ENCODE peak calls at places on chromosomes 13 and 19, in seven cellular contexts. G is fibroblast of lung, J is uterus, N is HCT116, M is tibial nerve, Z is A673, K is aorta. V is an unnamed sample.
A peak's percentile ranks its signal among the peaks of the same experiment; 100 is the strongest.

GRCh38 chr19:44587863-44588752 is 25.3 kb upstream of the IGSF23 start:
- DNase-seq in G (peak; percentile 95), J (no peak), N (peak; percentile 78), M (no peak), Z (peak; percentile 68), K (no peak), V (peak; percentile 96)

GRCh38 chr13:106475852-106476251 is 59.6 kb downstream of the EFNB2 start:
- DNase-seq in G (peak; percentile 23), J (no peak), N (no peak), M (no peak), Z (no peak), K (no peak), V (no peak)

GRCh38 chr13:74413482-74413881 is 279.3 kb upstream of the KLF12 start:
- DNase-seq in G (no peak), J (no peak), N (no peak), M (no peak), Z (no peak), K (no peak), V (no peak)

GRCh38 chr19:19061491-19061890 is 2.3 kb upstream of the SLC25A42 start:
- DNase-seq in G (no peak), J (no peak), N (no peak), M (no peak), Z (no peak), K (no peak), V (no peak)

GRCh38 chr19:10520652-10521318 is 3.5 kb upstream of the S1PR5 start:
- DNase-seq in G (no peak), J (no peak), N (no peak), M (no peak), Z (no peak), K (no peak), V (no peak)

GRCh38 chr19:46635920-46636761 is at the start of gene GNG8:
- DNase-seq in G (no peak), J (no peak), N (no peak), M (no peak), Z (no peak), K (no peak), V (no peak)

GRCh38 chr19:1097810-1098176 is 2.6 kb upstream of the POLR2E start:
- DNase-seq in G (no peak), J (no peak), N (no peak), M (no peak), Z (no peak), K (no peak), V (no peak)

GRCh38 chr13:26469602-26470001 is 87.9 kb upstream of the WASF3 start:
- DNase-seq in G (no peak), J (no peak), N (no peak), M (no peak), Z (no peak), K (no peak), V (no peak)

GRCh38 chr19:53019684-53020083 is 6.0 kb downstream of the ERVV-1 start:
- DNase-seq in G (no peak), J (no peak), N (peak; percentile 3), M (no peak), Z (no peak), K (no peak), V (no peak)

GRCh38 chr19:5403968-5404640 is 51.1 kb upstream of the ZNRF4 start:
- DNase-seq in G (peak; percentile 79), J (peak; percentile 45), N (peak; percentile 54), M (peak; percentile 36), Z (peak; percentile 93), K (peak; percentile 92), V (peak; percentile 93)

GRCh38 chr19:18479964-18480723 is 41.7 kb downstream of the ELL start:
- DNase-seq in G (peak; percentile 66), J (peak; percentile 83), N (no peak), M (peak; percentile 72), Z (no peak), K (peak; percentile 88), V (peak; percentile 72)

GRCh38 chr13:85148009-85148408 is 651.2 kb downstream of the SLITRK6 start:
- DNase-seq in G (peak; percentile 7), J (no peak), N (no peak), M (no peak), Z (peak; percentile 86), K (no peak), V (peak; percentile 17)

GRCh38 chr13:47025791-47026419 is 129.1 kb upstream of the HTR2A start:
- DNase-seq in G (peak; percentile 75), J (no peak), N (no peak), M (no peak), Z (no peak), K (no peak), V (no peak)

DNA sequence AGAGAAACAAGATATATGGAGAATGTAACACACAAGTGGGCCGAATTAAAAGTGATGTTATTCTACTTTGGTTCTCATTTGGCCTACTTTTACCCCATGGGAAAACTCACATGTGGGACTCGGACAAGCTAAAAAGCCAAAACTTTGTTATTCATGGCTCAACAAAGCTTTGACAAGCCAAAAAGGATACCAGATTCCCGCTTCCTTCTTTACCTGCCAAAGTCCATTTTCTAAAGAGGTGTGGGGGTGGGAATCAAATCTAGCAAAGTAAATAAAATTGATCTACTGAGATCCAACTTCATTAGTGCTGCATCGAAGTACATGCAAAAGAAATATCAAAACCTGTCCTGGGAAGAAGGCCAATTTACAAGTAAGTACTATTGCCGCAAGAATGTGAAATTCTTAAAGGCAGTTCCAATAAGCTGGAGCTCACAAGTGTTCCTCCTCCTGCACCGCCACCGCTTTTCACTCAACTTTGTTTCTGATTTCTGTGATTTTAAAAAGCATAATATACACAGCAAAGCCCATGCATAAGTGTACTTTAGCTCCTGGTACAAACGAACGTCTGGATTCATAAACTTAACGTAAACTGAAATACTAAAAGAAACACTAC is 1.1 kb downstream of the LNX2 start:
- DNase-seq in G (peak; percentile 76), J (no peak), N (no peak), M (no peak), Z (no peak), K (no peak), V (peak; percentile 62)
- H3K4me3 ChIP-seq in G (peak overlapping the region; percentile 84), J (peak overlapping the region; percentile 66), N (peak overlapping the region; percentile 85), M (peak overlapping the region; percentile 92), Z (peak overlapping the region; percentile 96), K (peak overlapping the region; percentile 68), V (peak overlapping the region; percentile 98)

GRCh38 chr13:114259374-114259773 is 22.0 kb upstream of the UPF3A start:
- DNase-seq in G (no peak), J (no peak), N (no peak), M (no peak), Z (no peak), K (no peak), V (no peak)
- H3K4me1 ChIP-seq in G (no peaks in the 10 kb centered on the region), J (no peaks in the 10 kb centered on the region), N (no peaks in the 10 kb centered on the region), M (no peaks in the 10 kb centered on the region), Z (no peaks in the 10 kb centered on the region), K (no peaks in the 10 kb centered on the region), V (peaks cover 9% of the 10 kb centered on the region)

GRCh38 chr19:12828494-12828893 is 5.9 kb downstream of the RTBDN start:
- DNase-seq in G (no peak), J (no peak), N (no peak), M (no peak), Z (peak; percentile 76), K (no peak), V (no peak)
- H3K27me3 ChIP-seq in G (peaks cover 10% of the 10 kb centered on the region), J (peaks cover 28% of the 10 kb centered on the region), N (no peaks in the 10 kb centered on the region), M (peaks cover 99% of the 10 kb centered on the region), Z (no peaks in the 10 kb centered on the region), K (no peaks in the 10 kb centered on the region), V (peaks cover 41% of the 10 kb centered on the region)

GRCh38 chr19:3046621-3047306 is 15.5 kb downstream of the TLE5 start:
- DNase-seq in G (no peak), J (peak; percentile 75), N (no peak), M (no peak), Z (peak; percentile 72), K (no peak), V (peak; percentile 26)
- H3K4me3 ChIP-seq in G (no peak overlapping the region), J (peak overlapping the region; percentile 31), N (no peak overlapping the region), M (peak overlapping the region; percentile 56), Z (peak overlapping the region; percentile 47), K (peak overlapping the region; percentile 19), V (no peak overlapping the region)

GRCh38 chr13:99741979-99742378 is 229.6 kb downstream of the ZIC5 start:
- DNase-seq in G (no peak), J (no peak), N (no peak), M (no peak), Z (no peak), K (no peak), V (no peak)
- H3K4me1 ChIP-seq in G (no peaks in the 10 kb centered on the region), J (no peaks in the 10 kb centered on the region), N (no peaks in the 10 kb centered on the region), M (peaks cover 17% of the 10 kb centered on the region), Z (peaks cover 18% of the 10 kb centered on the region), K (no peaks in the 10 kb centered on the region), V (no peaks in the 10 kb centered on the region)

DNA sequence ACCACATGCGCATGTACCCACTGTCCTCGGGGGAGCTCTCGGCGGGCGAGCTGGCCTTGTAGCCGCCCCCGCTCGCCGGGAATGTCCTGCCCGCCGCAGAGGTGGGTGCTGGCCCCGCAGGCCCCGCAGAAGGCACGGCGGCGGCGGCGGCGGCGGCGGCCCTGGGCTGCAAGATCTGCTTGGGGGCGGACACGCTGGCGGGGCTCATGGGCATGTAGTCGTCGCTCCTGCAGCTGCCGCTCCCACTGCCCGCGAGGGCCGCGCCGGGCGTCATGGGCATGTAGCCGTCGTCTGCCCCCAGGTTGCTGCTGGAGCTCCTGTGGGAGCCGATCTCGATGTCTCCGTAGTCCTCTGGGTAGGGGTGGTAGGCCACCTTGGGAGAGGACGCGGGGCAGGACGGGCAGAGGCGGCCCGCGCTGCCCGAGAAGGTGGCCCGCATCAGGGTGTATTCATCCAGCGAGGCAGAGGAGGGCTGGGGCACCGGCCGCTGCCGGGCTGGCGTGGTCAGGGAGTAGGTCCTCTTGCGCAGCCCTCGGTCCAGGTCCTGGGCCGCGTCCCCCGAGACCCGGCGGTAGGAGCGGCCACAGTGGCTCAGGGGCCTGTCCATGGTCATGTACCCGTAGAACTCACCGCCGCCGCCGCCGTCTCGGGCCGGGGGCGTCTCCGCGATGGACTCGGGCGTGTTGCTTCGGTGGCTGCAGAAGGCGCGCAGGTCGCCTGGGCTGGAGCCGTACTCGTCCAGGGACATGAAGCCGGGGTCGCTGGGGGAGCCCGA is 2.4 kb downstream of the IRS2 start:
- DNase-seq in G (no peak), J (peak; percentile 17), N (no peak), M (no peak), Z (peak; percentile 71), K (no peak), V (no peak)
- H3K27me3 ChIP-seq in G (no peaks in the 10 kb centered on the region), J (no peaks in the 10 kb centered on the region), N (no peaks in the 10 kb centered on the region), M (no peaks in the 10 kb centered on the region), Z (no peaks in the 10 kb centered on the region), K (no peaks in the 10 kb centered on the region), V (no peaks in the 10 kb centered on the region)

DNA sequence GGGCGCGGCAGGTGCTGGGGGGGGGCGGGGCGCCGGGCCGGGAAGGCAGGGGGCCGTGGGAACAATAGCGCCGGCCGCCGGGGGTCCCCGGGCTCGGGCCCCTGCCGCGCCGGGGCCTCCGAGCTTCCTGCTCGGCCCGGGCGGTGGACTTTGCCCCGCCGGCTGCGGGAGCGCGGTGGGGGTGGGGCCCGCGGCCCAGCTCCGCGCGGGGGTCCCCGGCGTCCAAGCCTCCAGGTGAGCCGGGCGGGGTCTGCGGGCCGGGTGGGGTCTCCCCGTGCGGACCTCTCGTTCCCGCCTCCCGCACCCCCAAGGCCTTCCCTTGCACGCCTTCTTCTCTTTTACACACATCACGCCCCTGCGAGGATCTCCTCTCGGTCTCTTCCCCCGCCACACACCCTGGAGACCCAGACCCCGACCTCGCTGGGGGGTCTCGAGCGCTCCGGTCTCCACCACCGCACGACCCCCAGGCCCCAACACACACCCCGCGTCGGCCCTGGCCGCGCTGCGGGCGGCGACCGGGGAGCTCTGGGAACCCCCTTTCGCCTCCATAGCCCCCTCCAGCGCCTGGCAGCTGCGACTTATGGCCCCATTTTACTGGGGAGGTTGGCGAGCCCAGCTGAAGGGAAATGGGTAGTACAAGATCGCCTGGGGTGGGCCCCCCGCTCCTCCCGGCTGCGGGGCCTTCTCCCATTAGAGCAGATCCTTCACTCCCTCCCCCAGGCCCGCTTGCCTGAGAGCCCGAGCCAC is 701 bp downstream of the CAMSAP3 start:
- DNase-seq in G (no peak), J (no peak), N (no peak), M (no peak), Z (no peak), K (no peak), V (no peak)
- H3K4me3 ChIP-seq in G (no peak overlapping the region), J (no peak overlapping the region), N (peak overlapping the region; percentile 64), M (peak overlapping the region; percentile 24), Z (peak overlapping the region; percentile 46), K (peak overlapping the region; percentile 22), V (no peak overlapping the region)